ENCODE peak calls at places on chromosomes 6 and 20, in seven cellular contexts. S, J, N, P, T, F and A are unnamed samples.
A peak's percentile ranks its signal among the peaks of the same experiment; 100 is the strongest.

GRCh38 chr6:162099685-162100084 is 627.9 kb downstream of the PRKN start:
- DNase-seq in F (no peak), N (no peak), P (no peak), J (peak; percentile 19), S (peak; percentile 46), T (no peak), A (no peak)

GRCh38 chr6:43496370-43497128 is 13.6 kb downstream of the LRRC73 start:
- DNase-seq in T (no peak), J (no peak), P (no peak), S (no peak), N (no peak), F (no peak), A (no peak)

GRCh38 chr6:32092760-32093497 is 16.2 kb downstream of the TNXB start:
- DNase-seq in T (no peak), P (no peak), S (no peak), J (no peak), N (peak; percentile 84), F (no peak), A (no peak)

GRCh38 chr20:63025534-63026331 is 19.0 kb upstream of the BHLHE23 start:
- DNase-seq in P (no peak), J (no peak), F (no peak), N (no peak), S (peak; percentile 19), T (no peak), A (no peak)

GRCh38 chr20:54630582-54630981 is 155.2 kb downstream of the DOK5 start:
- DNase-seq in F (no peak), T (no peak), S (no peak), P (no peak), N (no peak), J (no peak), A (no peak)

GRCh38 chr6:158061709-158062461 is 80.2 kb downstream of the SYNJ2 start:
- DNase-seq in J (no peak), P (no peak), N (no peak), T (no peak), S (no peak), F (no peak), A (no peak)

GRCh38 chr6:127162808-127163207 is 44.3 kb downstream of the RSPO3 start:
- DNase-seq in T (no peak), J (no peak), F (no peak), P (no peak), N (no peak), S (no peak), A (no peak)

GRCh38 chr6:70520575-70520974 is 46.2 kb upstream of the SDHAF4 start:
- DNase-seq in P (no peak), S (no peak), F (no peak), J (no peak), T (no peak), N (no peak), A (no peak)

GRCh38 chr20:14879020-14879697 is 541.7 kb upstream of the FLRT3 start:
- DNase-seq in F (no peak), S (no peak), J (no peak), P (no peak), T (peak; percentile 13), N (no peak), A (no peak)

GRCh38 chr6:33249732-33250625 is 21.7 kb downstream of the VPS52 start:
- DNase-seq in T (no peak), J (no peak), N (no peak), S (peak; percentile 19), F (no peak), P (peak; percentile 45), A (no peak)

GRCh38 chr20:17556842-17557674 is 12.8 kb upstream of the DSTN start:
- DNase-seq in S (no peak), J (no peak), P (peak; percentile 92), T (peak; percentile 64), F (no peak), N (peak; percentile 88), A (no peak)

GRCh38 chr6:102798631-102799030 is 1405.1 kb downstream of the GRIK2 start:
- DNase-seq in S (no peak), P (no peak), J (no peak), T (no peak), F (no peak), N (no peak), A (no peak)

GRCh38 chr6:126873351-126873750 is 245.1 kb upstream of the RSPO3 start:
- DNase-seq in F (no peak), N (no peak), T (no peak), S (no peak), P (no peak), J (no peak), A (no peak)

GRCh38 chr6:53624491-53624890 is 41.1 kb downstream of the KLHL31 start:
- DNase-seq in N (no peak), S (no peak), J (no peak), T (no peak), F (no peak), P (no peak), A (no peak)

GRCh38 chr6:107819976-107820551 is 4.0 kb downstream of the SCML4 start:
- DNase-seq in N (no peak), F (no peak), J (no peak), S (peak; percentile 41), P (no peak), T (peak; percentile 81), A (peak; percentile 61)

GRCh38 chr6:87909849-87910248 is 137.8 kb upstream of the SPACA1 start:
- DNase-seq in S (peak; percentile 59), P (no peak), F (no peak), N (no peak), J (no peak), T (no peak), A (no peak)

GRCh38 chr20:1474817-1475603 is 8.4 kb upstream of the NSFL1C start:
- DNase-seq in F (no peak), P (no peak), S (no peak), T (no peak), J (no peak), N (no peak), A (no peak)

GRCh38 chr6:31907158-31907813 is 5.4 kb upstream of the ZBTB12 start:
- DNase-seq in J (no peak), T (no peak), N (no peak), F (no peak), S (no peak), P (no peak), A (no peak)

GRCh38 chr6:137981758-137982157 is 114.7 kb downstream of the TNFAIP3 start:
- DNase-seq in J (no peak), N (no peak), T (no peak), P (no peak), F (no peak), S (no peak), A (no peak)

GRCh38 chr20:53900380-53900999 is 169.9 kb downstream of the BCAS1 start:
- DNase-seq in T (no peak), F (no peak), N (no peak), S (no peak), J (no peak), P (no peak), A (no peak)

GRCh38 chr6:167683028-167683862 is 143.5 kb upstream of the AFDN start:
- DNase-seq in J (no peak), T (no peak), P (no peak), F (no peak), S (no peak), N (no peak), A (no peak)

GRCh38 chr6:159941286-159942113 is 27.4 kb upstream of the IGF2R start:
- DNase-seq in J (no peak), P (peak; percentile 51), F (no peak), N (no peak), S (peak; percentile 13), T (peak; percentile 3), A (no peak)

GRCh38 chr6:108805611-108806181 is 42.5 kb upstream of the ARMC2 start:
- DNase-seq in N (no peak), F (no peak), T (no peak), P (no peak), S (no peak), J (no peak), A (no peak)

GRCh38 chr6:153001767-153002612 is 519 bp downstream of the MTRF1L start:
- DNase-seq in F (no peak), S (no peak), N (no peak), T (no peak), P (peak; percentile 21), J (no peak), A (no peak)

GRCh38 chr6:34867484-34867883 is 20.4 kb downstream of the TAF11 start:
- DNase-seq in F (no peak), N (no peak), T (no peak), P (no peak), S (no peak), J (no peak), A (no peak)

GRCh38 chr20:50283922-50284810 is 93.5 kb downstream of the CEBPB start:
- DNase-seq in N (no peak), T (peak; percentile 71), S (no peak), P (no peak), J (peak; percentile 18), F (no peak), A (no peak)

GRCh38 chr20:25454153-25454900 is 46.9 kb downstream of the GINS1 start:
- DNase-seq in P (no peak), J (no peak), S (no peak), T (no peak), F (no peak), N (no peak), A (no peak)

GRCh38 chr6:111709615-111710398 is 104.1 kb upstream of the TRAF3IP2 start:
- DNase-seq in P (peak; percentile 57), F (no peak), T (peak; percentile 83), S (peak; percentile 40), N (no peak), J (peak; percentile 40), A (peak; percentile 67)

GRCh38 chr6:144576871-144577270 is 291.7 kb downstream of the UTRN start:
- DNase-seq in S (no peak), F (no peak), T (no peak), P (no peak), N (no peak), J (no peak), A (no peak)

GRCh38 chr6:125808060-125808459 is 17.3 kb downstream of the NCOA7 start:
- DNase-seq in S (no peak), T (no peak), P (no peak), J (no peak), N (no peak), F (no peak), A (no peak)

GRCh38 chr6:144756469-144756868 is 471.3 kb downstream of the UTRN start:
- DNase-seq in N (no peak), F (no peak), P (peak; percentile 35), S (no peak), J (no peak), T (no peak), A (no peak)

GRCh38 chr6:41655706-41656668 is 17.7 kb downstream of the MDFI start:
- DNase-seq in S (no peak), F (no peak), P (no peak), J (no peak), T (no peak), N (no peak), A (no peak)

GRCh38 chr20:23265226-23265625 is 85.4 kb upstream of the NXT1 start:
- DNase-seq in S (no peak), F (no peak), N (no peak), P (no peak), J (no peak), T (no peak), A (no peak)

GRCh38 chr20:17890330-17890729 is 78.3 kb downstream of the SNX5 start:
- DNase-seq in P (no peak), J (no peak), T (no peak), S (no peak), F (no peak), N (no peak), A (no peak)

GRCh38 chr6:166540631-166541331 is 45.7 kb downstream of the RAMACL start:
- DNase-seq in N (no peak), S (peak; percentile 33), F (peak; percentile 5), P (no peak), J (peak; percentile 28), T (no peak), A (no peak)

GRCh38 chr6:118171852-118172251 is 264.8 kb downstream of the SLC35F1 start:
- DNase-seq in F (no peak), T (no peak), P (no peak), N (no peak), S (no peak), J (no peak), A (no peak)

GRCh38 chr6:143060806-143061596 is at the start of gene AIG1:
- DNase-seq in T (peak; percentile 87), N (no peak), F (peak; percentile 32), S (peak; percentile 64), P (peak; percentile 0), J (peak; percentile 38), A (peak; percentile 83)